ENCODE peak calls at places on chromosomes 1 and 21, in eight cellular contexts. B is lung microvascular endothelial cell; C is astrocyte; Q is naive thymus-derived CD4-positive, alpha-beta T cell; J is activated T-helper 1 cell treated with anti-CD3 and anti-CD28 coated beads, Interleukin-12 subunit alpha, Interleukin-12 subunit beta, Interleukin-2, Interleukin-4 antibody, amounts not matched to agents 30 ng/mL and 10 ng/mL and 1 ng/mL, durations not matched to agents 14 hours and 24 hours and 36 hours; R is stimulated activated naive CD8-positive, alpha-beta T cell treated with anti-CD3 and anti-CD28 coated beads, Interleukin-15, Interleukin-2, amounts not matched to agents 100 U/mL and 50 U/mL, for 24 hours; U is fibroblast of mammary gland; K is trophoblast cell. D is an unnamed sample.

GRCh38 chr1:112396668-112397025 is 633 bp downstream of the CTTNBP2NL start:
- DNase-seq in B (no peak), C (no peak), Q (no peak), J (no peak), R (no peak), U (no peak), K (no peak), D (no peak)

GRCh38 chr21:28834335-28835238 is 158.1 kb downstream of the LTN1 start:
- DNase-seq in B (no peak), C (no peak), Q (no peak), J (no peak), R (no peak), U (no peak), K (no peak), D (no peak)

GRCh38 chr1:209388358-209388757 is 195.2 kb upstream of the CAMK1G start:
- DNase-seq in B (no peak), C (no peak), Q (no peak), J (no peak), R (no peak), U (no peak), K (no peak), D (no peak)

GRCh38 chr1:62637392-62638105 is 40.2 kb downstream of the ANGPTL3 start:
- DNase-seq in B (no peak), C (no peak), Q (no peak), J (no peak), R (no peak), U (peak), K (no peak), D (no peak)

GRCh38 chr1:98794196-98794886 is 132.8 kb downstream of the SNX7 start:
- DNase-seq in B (peak), C (peak), Q (peak), J (peak), R (peak), U (peak), K (peak), D (peak)

GRCh38 chr1:67831850-67832513 is 1.3 kb downstream of the GNG12 start:
- DNase-seq in B (peak), C (peak), Q (no peak), J (no peak), R (no peak), U (peak), K (peak), D (no peak)

GRCh38 chr1:216458807-216459206 is 35.6 kb upstream of the USH2A start:
- DNase-seq in B (no peak), C (peak), Q (no peak), J (no peak), R (no peak), U (no peak), K (peak), D (no peak)

GRCh38 chr21:25373126-25374082 is 233.9 kb downstream of the MRPL39 start:
- DNase-seq in B (no peak), C (peak), Q (no peak), J (no peak), R (no peak), U (no peak), K (no peak), D (no peak)

GRCh38 chr1:99784809-99785255 is 18.4 kb upstream of the FRRS1 start:
- DNase-seq in B (no peak), C (no peak), Q (peak), J (no peak), R (no peak), U (no peak), K (no peak), D (peak)

GRCh38 chr1:98130406-98130805 is 209.6 kb upstream of the DPYD start:
- DNase-seq in B (no peak), C (no peak), Q (no peak), J (no peak), R (no peak), U (no peak), K (no peak), D (no peak)

GRCh38 chr1:96087719-96088118 is 633.9 kb upstream of the PTBP2 start:
- DNase-seq in B (no peak), C (no peak), Q (no peak), J (no peak), R (no peak), U (no peak), K (no peak), D (no peak)

GRCh38 chr1:220426989-220427388 is 100.9 kb upstream of the MARK1 start:
- DNase-seq in B (no peak), C (no peak), Q (no peak), J (no peak), R (no peak), U (peak), K (no peak), D (no peak)

GRCh38 chr1:31723828-31724359 is 20.1 kb upstream of the COL16A1 start:
- DNase-seq in B (peak), C (peak), Q (no peak), J (peak), R (peak), U (peak), K (peak), D (peak)

GRCh38 chr1:173122958-173123852 is 72.5 kb upstream of the TNFSF18 start:
- DNase-seq in B (peak), C (peak), Q (no peak), J (no peak), R (no peak), U (peak), K (peak), D (no peak)

GRCh38 chr1:202677433-202677832 is 32.8 kb downstream of the SYT2 start:
- DNase-seq in B (no peak), C (no peak), Q (no peak), J (no peak), R (no peak), U (no peak), K (no peak), D (no peak)

GRCh38 chr1:201546093-201546492 is 7.2 kb downstream of the NAV1 start:
- DNase-seq in B (peak), C (no peak), Q (no peak), J (no peak), R (no peak), U (no peak), K (no peak), D (no peak)

GRCh38 chr1:220527279-220528048 is 472 bp upstream of the MARK1 start:
- DNase-seq in B (no peak), C (peak), Q (no peak), J (no peak), R (no peak), U (no peak), K (no peak), D (no peak)

GRCh38 chr1:185670187-185670627 is 64.0 kb upstream of the HMCN1 start:
- DNase-seq in B (peak), C (peak), Q (peak), J (peak), R (peak), U (peak), K (peak), D (peak)